ENCODE peak calls at places on chromosome 9, in five cellular contexts. One of them, this sample, is unnamed.

GRCh38 chr9:109010676-109011655 is 2.3 kb downstream of the CTNNAL1 start:
- DNase-seq in A549: peak
- DNase-seq in tibial nerve: no peak
- DNase-seq in right atrium auricular region: no peak
- DNase-seq in SK-N-SH: no peak
- DNase-seq in this sample: no peak

GRCh38 chr9:105244996-105245719 is 707 bp downstream of the SLC44A1 start:
- DNase-seq in A549: peak
- DNase-seq in tibial nerve: no peak
- DNase-seq in right atrium auricular region: no peak
- DNase-seq in SK-N-SH: peak
- DNase-seq in this sample: peak

GRCh38 chr9:88997646-88998045 is 6.4 kb downstream of the S1PR3 start:
- DNase-seq in A549: no peak
- DNase-seq in tibial nerve: no peak
- DNase-seq in right atrium auricular region: no peak
- DNase-seq in SK-N-SH: peak
- DNase-seq in this sample: no peak

GRCh38 chr9:116337015-116337414 is 183.4 kb downstream of the PAPPA start:
- DNase-seq in A549: no peak
- DNase-seq in tibial nerve: no peak
- DNase-seq in right atrium auricular region: no peak
- DNase-seq in SK-N-SH: no peak
- DNase-seq in this sample: peak

GRCh38 chr9:90107864-90108263 is 503.1 kb downstream of the GADD45G start:
- DNase-seq in A549: no peak
- DNase-seq in tibial nerve: no peak
- DNase-seq in right atrium auricular region: no peak
- DNase-seq in SK-N-SH: no peak
- DNase-seq in this sample: no peak

GRCh38 chr9:19488721-19489120 is 79.9 kb downstream of the ACER2 start:
- DNase-seq in A549: no peak
- DNase-seq in tibial nerve: no peak
- DNase-seq in right atrium auricular region: no peak
- DNase-seq in SK-N-SH: no peak
- DNase-seq in this sample: no peak

GRCh38 chr9:15149450-15149849 is 157.6 kb downstream of the TTC39B start:
- DNase-seq in A549: no peak
- DNase-seq in tibial nerve: no peak
- DNase-seq in right atrium auricular region: no peak
- DNase-seq in SK-N-SH: no peak
- DNase-seq in this sample: no peak

GRCh38 chr9:36088020-36088419 is 48.5 kb upstream of the GLIPR2 start:
- DNase-seq in A549: no peak
- DNase-seq in tibial nerve: no peak
- DNase-seq in right atrium auricular region: no peak
- DNase-seq in SK-N-SH: no peak
- DNase-seq in this sample: no peak

GRCh38 chr9:70954126-70954525 is 167.3 kb downstream of the TRPM3 start:
- DNase-seq in A549: peak
- DNase-seq in tibial nerve: no peak
- DNase-seq in right atrium auricular region: no peak
- DNase-seq in SK-N-SH: no peak
- DNase-seq in this sample: peak

GRCh38 chr9:87112656-87113055 is 165.3 kb upstream of the GAS1 start:
- DNase-seq in A549: no peak
- DNase-seq in tibial nerve: no peak
- DNase-seq in right atrium auricular region: no peak
- DNase-seq in SK-N-SH: no peak
- DNase-seq in this sample: no peak

GRCh38 chr9:115194216-115194615 is 76.3 kb upstream of the TNC start:
- DNase-seq in A549: no peak
- DNase-seq in tibial nerve: peak
- DNase-seq in right atrium auricular region: no peak
- DNase-seq in SK-N-SH: no peak
- DNase-seq in this sample: no peak
- H3K4me3 ChIP-seq in A549: no peak
- H3K4me3 ChIP-seq in tibial nerve: no peak
- H3K4me3 ChIP-seq in right atrium auricular region: no peak
- H3K4me3 ChIP-seq in SK-N-SH: no peak
- H3K4me3 ChIP-seq in this sample: no peak

GRCh38 chr9:94096819-94097577 is 12.7 kb downstream of the PTPDC1 start:
- DNase-seq in A549: no peak
- DNase-seq in tibial nerve: no peak
- DNase-seq in right atrium auricular region: no peak
- DNase-seq in SK-N-SH: no peak
- DNase-seq in this sample: no peak
- H3K27ac ChIP-seq in A549: peak
- H3K27ac ChIP-seq in tibial nerve: no peak
- H3K27ac ChIP-seq in right atrium auricular region: no peak
- H3K27ac ChIP-seq in SK-N-SH: peak
- H3K27ac ChIP-seq in this sample: no peak

DNA sequence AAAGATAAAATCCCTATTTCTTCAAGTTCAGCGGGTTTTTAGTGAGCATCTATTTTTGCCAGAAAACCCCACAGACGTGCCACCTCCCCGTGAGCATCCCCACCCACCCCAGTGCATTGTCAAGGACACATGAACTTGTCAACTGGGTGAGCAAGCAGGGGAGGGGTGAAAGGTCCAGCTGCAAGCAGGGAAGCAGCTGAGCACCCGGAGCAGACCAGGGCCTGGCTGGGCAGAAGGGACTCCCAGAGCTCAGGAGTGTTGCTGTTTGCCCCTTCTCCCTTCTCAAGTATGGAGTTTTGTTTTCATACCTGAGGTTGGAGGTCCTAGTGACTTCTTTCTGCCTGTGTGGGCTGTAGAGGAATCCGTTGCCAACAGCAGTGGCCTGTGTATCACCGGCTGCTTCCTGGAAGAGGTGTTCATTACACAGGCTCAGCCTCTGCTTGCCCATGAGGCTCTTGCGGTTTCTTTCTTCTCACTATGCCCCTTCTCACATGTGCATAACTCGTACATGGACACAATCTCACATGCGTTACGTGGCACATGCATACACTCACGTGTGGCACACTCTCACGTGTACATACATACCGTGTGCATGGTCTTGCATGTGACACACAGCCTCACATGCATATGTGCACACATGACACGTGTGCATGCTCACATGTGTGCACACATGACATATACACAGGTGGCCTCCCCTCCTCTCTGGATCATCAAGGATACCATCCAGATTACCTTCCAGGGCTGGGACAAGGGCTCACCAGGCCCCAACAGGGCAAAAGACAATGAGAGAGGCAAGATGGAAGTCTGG is 126.7 kb downstream of the MVB12B start:
- DNase-seq in A549: no peak
- DNase-seq in tibial nerve: no peak
- DNase-seq in right atrium auricular region: no peak
- DNase-seq in SK-N-SH: no peak
- DNase-seq in this sample: peak
- H3K4me3 ChIP-seq in A549: no peak
- H3K4me3 ChIP-seq in tibial nerve: no peak
- H3K4me3 ChIP-seq in right atrium auricular region: no peak
- H3K4me3 ChIP-seq in SK-N-SH: no peak
- H3K4me3 ChIP-seq in this sample: no peak

GRCh38 chr9:107943901-107944300 is 454.3 kb upstream of the KLF4 start:
- DNase-seq in A549: no peak
- DNase-seq in tibial nerve: no peak
- DNase-seq in right atrium auricular region: no peak
- DNase-seq in SK-N-SH: no peak
- DNase-seq in this sample: no peak

GRCh38 chr9:107945961-107946360 is 456.4 kb upstream of the KLF4 start:
- DNase-seq in A549: no peak
- DNase-seq in tibial nerve: no peak
- DNase-seq in right atrium auricular region: no peak
- DNase-seq in SK-N-SH: no peak
- DNase-seq in this sample: no peak

GRCh38 chr9:107946364-107947137 is 457.0 kb upstream of the KLF4 start:
- DNase-seq in A549: peak
- DNase-seq in tibial nerve: no peak
- DNase-seq in right atrium auricular region: no peak
- DNase-seq in SK-N-SH: no peak
- DNase-seq in this sample: no peak

GRCh38 chr9:107944387-107944786 is 454.8 kb upstream of the KLF4 start:
- DNase-seq in A549: no peak
- DNase-seq in tibial nerve: no peak
- DNase-seq in right atrium auricular region: no peak
- DNase-seq in SK-N-SH: no peak
- DNase-seq in this sample: no peak

GRCh38 chr9:107945493-107945892 is 455.9 kb upstream of the KLF4 start:
- DNase-seq in A549: no peak
- DNase-seq in tibial nerve: no peak
- DNase-seq in right atrium auricular region: no peak
- DNase-seq in SK-N-SH: no peak
- DNase-seq in this sample: no peak
- H3K27ac ChIP-seq in A549: no peak
- H3K27ac ChIP-seq in tibial nerve: no peak
- H3K27ac ChIP-seq in right atrium auricular region: no peak
- H3K27ac ChIP-seq in SK-N-SH: no peak
- H3K27ac ChIP-seq in this sample: no peak

This sample was measured in endodermal cell.